ENCODE peak calls at places on chromosome 1, in four cellular contexts. One of them, this sample, is unnamed.

GRCh38 chr1:10431065-10431730 is 965 bp downstream of the CENPS start:
- DNase-seq in astrocyte of the spinal cord: no peak
- DNase-seq in uterus: no peak
- DNase-seq in HCT116: no peak
- DNase-seq in this sample: peak

GRCh38 chr1:57835620-57836019 is 411.8 kb upstream of the DAB1 start:
- DNase-seq in astrocyte of the spinal cord: peak
- DNase-seq in HCT116: no peak
- DNase-seq in uterus: no peak
- DNase-seq in this sample: no peak

GRCh38 chr1:69523032-69523431 is 44.7 kb upstream of the LRRC7 start:
- DNase-seq in uterus: no peak
- DNase-seq in HCT116: no peak
- DNase-seq in astrocyte of the spinal cord: peak
- DNase-seq in this sample: no peak

GRCh38 chr1:156689960-156690672 is 12.9 kb upstream of the NES start:
- DNase-seq in astrocyte of the spinal cord: no peak
- DNase-seq in HCT116: no peak
- DNase-seq in uterus: no peak
- DNase-seq in this sample: no peak

GRCh38 chr1:63987014-63987630 is 213.3 kb downstream of the ROR1 start:
- DNase-seq in uterus: no peak
- DNase-seq in astrocyte of the spinal cord: peak
- DNase-seq in HCT116: no peak
- DNase-seq in this sample: peak

GRCh38 chr1:222829868-222830267 is 15.0 kb downstream of the DISP1 start:
- DNase-seq in uterus: no peak
- DNase-seq in HCT116: no peak
- DNase-seq in astrocyte of the spinal cord: peak
- DNase-seq in this sample: no peak

GRCh38 chr1:14017531-14017961 is 317.6 kb downstream of the PRDM2 start:
- DNase-seq in HCT116: no peak
- DNase-seq in astrocyte of the spinal cord: no peak
- DNase-seq in uterus: no peak
- DNase-seq in this sample: no peak

GRCh38 chr1:43934279-43934985 is 831 bp downstream of the ARTN start:
- DNase-seq in HCT116: peak
- DNase-seq in astrocyte of the spinal cord: peak
- DNase-seq in uterus: peak
- DNase-seq in this sample: peak

GRCh38 chr1:208980590-208980989 is 602.9 kb upstream of the CAMK1G start:
- DNase-seq in astrocyte of the spinal cord: no peak
- DNase-seq in HCT116: no peak
- DNase-seq in uterus: no peak
- DNase-seq in this sample: peak

GRCh38 chr1:13797397-13797796 is 97.4 kb downstream of the PRDM2 start:
- DNase-seq in astrocyte of the spinal cord: no peak
- DNase-seq in uterus: no peak
- DNase-seq in HCT116: no peak
- DNase-seq in this sample: no peak

GRCh38 chr1:186374313-186375151 is 521 bp downstream of the TPR start:
- DNase-seq in HCT116: peak
- DNase-seq in astrocyte of the spinal cord: no peak
- DNase-seq in uterus: no peak
- DNase-seq in this sample: peak

GRCh38 chr1:92219028-92219427 is 1.3 kb downstream of the C1orf146 start:
- DNase-seq in HCT116: no peak
- DNase-seq in uterus: no peak
- DNase-seq in astrocyte of the spinal cord: no peak
- DNase-seq in this sample: no peak

GRCh38 chr1:102191723-102192122 is 195.0 kb upstream of the OLFM3 start:
- DNase-seq in astrocyte of the spinal cord: peak
- DNase-seq in uterus: no peak
- DNase-seq in HCT116: peak
- DNase-seq in this sample: peak

GRCh38 chr1:19477284-19478240 is 7.8 kb downstream of the CAPZB start:
- DNase-seq in uterus: no peak
- DNase-seq in astrocyte of the spinal cord: no peak
- DNase-seq in HCT116: no peak
- DNase-seq in this sample: no peak

GRCh38 chr1:115057661-115058249 is 28.1 kb downstream of the TSHB start:
- DNase-seq in HCT116: no peak
- DNase-seq in astrocyte of the spinal cord: no peak
- DNase-seq in uterus: no peak
- DNase-seq in this sample: no peak

GRCh38 chr1:25030674-25031589 is 100.9 kb upstream of the RUNX3 start:
- DNase-seq in astrocyte of the spinal cord: peak
- DNase-seq in HCT116: no peak
- DNase-seq in uterus: no peak
- DNase-seq in this sample: no peak

GRCh38 chr1:183019860-183020259 is 3.4 kb upstream of the LAMC1 start:
- DNase-seq in HCT116: no peak
- DNase-seq in uterus: no peak
- DNase-seq in astrocyte of the spinal cord: peak
- DNase-seq in this sample: peak

GRCh38 chr1:235056937-235057336 is 71.7 kb downstream of the TOMM20 start:
- DNase-seq in HCT116: no peak
- DNase-seq in astrocyte of the spinal cord: no peak
- DNase-seq in uterus: no peak
- DNase-seq in this sample: no peak

GRCh38 chr1:224377676-224378006 is 21.0 kb downstream of the CNIH4 start:
- DNase-seq in HCT116: no peak
- DNase-seq in astrocyte of the spinal cord: peak
- DNase-seq in uterus: no peak
- DNase-seq in this sample: peak

GRCh38 chr1:30782361-30783243 is 25.0 kb upstream of the LAPTM5 start:
- DNase-seq in HCT116: no peak
- DNase-seq in uterus: peak
- DNase-seq in astrocyte of the spinal cord: peak
- DNase-seq in this sample: peak

GRCh38 chr1:219041819-219042218 is 131.9 kb upstream of the LYPLAL1 start:
- DNase-seq in HCT116: no peak
- DNase-seq in astrocyte of the spinal cord: peak
- DNase-seq in uterus: no peak
- DNase-seq in this sample: peak

GRCh38 chr1:9128520-9129371 is at the start of gene GPR157:
- DNase-seq in uterus: peak
- DNase-seq in HCT116: peak
- DNase-seq in astrocyte of the spinal cord: peak
- DNase-seq in this sample: peak

GRCh38 chr1:225468270-225469020 is 40.6 kb upstream of the LBR start:
- DNase-seq in HCT116: no peak
- DNase-seq in astrocyte of the spinal cord: no peak
- DNase-seq in uterus: no peak
- DNase-seq in this sample: no peak

GRCh38 chr1:15353839-15354579 is 55.7 kb upstream of the EFHD2 start:
- DNase-seq in astrocyte of the spinal cord: peak
- DNase-seq in HCT116: peak
- DNase-seq in uterus: no peak
- DNase-seq in this sample: no peak

GRCh38 chr1:12594966-12595838 is 22.8 kb downstream of the DHRS3 start:
- DNase-seq in HCT116: no peak
- DNase-seq in astrocyte of the spinal cord: peak
- DNase-seq in uterus: peak
- DNase-seq in this sample: peak

DNA sequence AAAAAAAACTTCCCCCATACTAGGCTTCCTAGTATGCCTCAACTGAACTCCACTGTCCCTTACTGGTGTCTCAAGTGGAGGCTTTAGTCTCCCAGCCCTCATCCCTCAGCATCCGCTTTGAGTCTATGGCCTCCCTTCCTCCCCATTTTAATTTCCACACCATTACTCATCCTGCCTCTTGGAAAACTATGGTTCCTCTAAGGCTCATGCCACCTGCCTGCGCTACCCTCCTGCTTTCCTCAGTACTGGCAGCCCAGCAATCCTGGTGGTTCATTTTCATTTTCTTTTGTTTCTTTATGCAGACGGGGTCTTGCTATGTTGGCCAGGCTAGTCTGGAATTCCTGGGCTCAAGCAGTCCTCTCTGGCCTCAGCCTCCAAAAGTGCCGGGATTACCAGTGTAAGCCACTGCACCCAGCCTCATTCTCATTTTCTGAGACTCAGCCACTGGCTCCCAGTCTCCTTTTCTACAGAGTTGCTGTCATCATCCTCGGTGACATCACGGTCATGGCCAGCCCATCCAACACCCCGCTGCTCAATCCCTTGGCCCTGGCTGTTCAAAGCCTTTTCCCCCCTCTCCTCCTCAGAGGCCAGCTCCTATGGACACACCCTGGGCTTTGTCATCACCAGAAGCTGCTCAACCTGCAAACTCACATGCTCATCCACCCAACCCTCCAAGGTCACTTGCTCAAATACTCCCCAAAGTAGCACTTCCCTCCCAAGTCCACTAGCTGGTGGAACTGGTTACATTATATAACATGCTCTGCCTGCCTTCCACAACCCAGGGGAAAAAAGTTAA is 2.3 kb upstream of the PMVK start:
- DNase-seq in HCT116: no peak
- DNase-seq in astrocyte of the spinal cord: no peak
- DNase-seq in uterus: no peak
- DNase-seq in this sample: no peak
- H3K4me3 ChIP-seq in HCT116: no peak
- H3K4me3 ChIP-seq in astrocyte of the spinal cord: no peak
- H3K4me3 ChIP-seq in uterus: no peak
- H3K4me3 ChIP-seq in this sample: no peak

GRCh38 chr1:181184621-181185020 is 96.1 kb downstream of the IER5 start:
- DNase-seq in HCT116: no peak
- DNase-seq in astrocyte of the spinal cord: no peak
- DNase-seq in uterus: no peak
- DNase-seq in this sample: no peak

GRCh38 chr1:181181792-181182585 is 93.5 kb downstream of the IER5 start:
- DNase-seq in astrocyte of the spinal cord: no peak
- DNase-seq in uterus: no peak
- DNase-seq in HCT116: no peak
- DNase-seq in this sample: no peak

GRCh38 chr1:181189245-181189644 is 100.7 kb downstream of the IER5 start:
- DNase-seq in uterus: no peak
- DNase-seq in HCT116: no peak
- DNase-seq in astrocyte of the spinal cord: no peak
- DNase-seq in this sample: no peak

GRCh38 chr1:181187596-181188126 is 99.2 kb downstream of the IER5 start:
- DNase-seq in HCT116: no peak
- DNase-seq in astrocyte of the spinal cord: no peak
- DNase-seq in uterus: no peak
- DNase-seq in this sample: no peak

GRCh38 chr1:181185461-181185860 is 97.0 kb downstream of the IER5 start:
- DNase-seq in HCT116: no peak
- DNase-seq in astrocyte of the spinal cord: no peak
- DNase-seq in uterus: no peak
- DNase-seq in this sample: no peak
- H3K4me3 ChIP-seq in HCT116: no peak
- H3K4me3 ChIP-seq in astrocyte of the spinal cord: no peak
- H3K4me3 ChIP-seq in uterus: no peak
- H3K4me3 ChIP-seq in this sample: no peak

GRCh38 chr1:202162418-202163280 is 2.2 kb upstream of the PTPN7 start:
- DNase-seq in HCT116: no peak
- DNase-seq in uterus: no peak
- DNase-seq in astrocyte of the spinal cord: no peak
- DNase-seq in this sample: no peak
- H3K4me3 ChIP-seq in HCT116: no peak
- H3K4me3 ChIP-seq in uterus: no peak
- H3K4me3 ChIP-seq in astrocyte of the spinal cord: no peak
- H3K4me3 ChIP-seq in this sample: no peak

GRCh38 chr1:50780797-50781196 is 179.3 kb downstream of the FAF1 start:
- DNase-seq in uterus: no peak
- DNase-seq in astrocyte of the spinal cord: no peak
- DNase-seq in HCT116: no peak
- DNase-seq in this sample: no peak

GRCh38 chr1:50779811-50780210 is 180.3 kb downstream of the FAF1 start:
- DNase-seq in astrocyte of the spinal cord: no peak
- DNase-seq in uterus: no peak
- DNase-seq in HCT116: no peak
- DNase-seq in this sample: no peak

GRCh38 chr1:50787266-50787665 is 172.8 kb downstream of the FAF1 start:
- DNase-seq in HCT116: no peak
- DNase-seq in astrocyte of the spinal cord: no peak
- DNase-seq in uterus: no peak
- DNase-seq in this sample: no peak

DNA sequence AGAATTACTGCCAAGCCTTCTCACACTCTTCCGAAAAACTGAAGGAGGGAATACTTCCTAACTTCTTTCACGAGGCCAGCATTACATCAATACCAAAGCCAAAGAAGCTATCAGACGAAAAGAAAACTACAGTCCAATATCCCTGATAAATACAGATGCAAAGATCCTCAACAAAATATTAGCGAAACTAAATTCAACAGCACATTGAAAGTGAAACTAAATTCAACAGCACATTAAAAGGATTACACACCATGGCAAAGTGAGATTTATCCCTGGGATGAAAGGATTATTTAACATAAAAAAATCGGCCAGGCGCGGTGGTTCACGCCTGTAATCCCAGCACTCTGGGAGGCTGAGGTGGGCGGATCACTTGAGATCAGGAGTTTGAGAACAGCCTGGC is 176.8 kb downstream of the FAF1 start:
- DNase-seq in uterus: no peak
- DNase-seq in HCT116: no peak
- DNase-seq in astrocyte of the spinal cord: peak
- DNase-seq in this sample: no peak
- H3K4me3 ChIP-seq in uterus: no peak
- H3K4me3 ChIP-seq in HCT116: no peak
- H3K4me3 ChIP-seq in astrocyte of the spinal cord: no peak
- H3K4me3 ChIP-seq in this sample: no peak

GRCh38 chr1:187566371-187566770 is 737.6 kb downstream of the PLA2G4A start:
- DNase-seq in astrocyte of the spinal cord: no peak
- DNase-seq in HCT116: no peak
- DNase-seq in uterus: no peak
- DNase-seq in this sample: peak
- H3K4me3 ChIP-seq in astrocyte of the spinal cord: no peak
- H3K4me3 ChIP-seq in HCT116: no peak
- H3K4me3 ChIP-seq in uterus: no peak
- H3K4me3 ChIP-seq in this sample: no peak

This sample was measured in MG63.